ENCODE peak calls at places on chromosomes 16 and 17, in nine cellular contexts. O is A172; F is NCI-H1436; R is stimulated activated CD4-positive, alpha-beta T cell treated with anti-CD3 and anti-CD28 coated beads, Interleukin-12 subunit alpha, Interleukin-12 subunit beta, amount 100 ng/mL, for 24 hours; B is T-helper 1 cell; Y is cardiac fibroblast; V is stimulated activated naive CD8-positive, alpha-beta T cell treated with anti-CD3 and anti-CD28 coated beads, Interleukin-15, Interleukin-2, amounts not matched to agents 100 U/mL and 50 U/mL, for 24 hours; L is NCI-H460; M is hypothalamus. U is an unnamed sample.

GRCh38 chr17:74807376-74807775 is 31.2 kb upstream of the NAT9 start:
- DNase-seq in O (no peak), F (no peak), R (no peak), B (no peak), Y (no peak), V (no peak), L (no peak), M (peak), U (no peak)

GRCh38 chr16:13453938-13454553 is 465.9 kb upstream of the ERCC4 start:
- DNase-seq in O (peak), F (peak), R (peak), B (no peak), Y (no peak), V (peak), L (peak), M (peak), U (peak)

GRCh38 chr16:85750827-85751641 is at the start of gene C16orf74:
- DNase-seq in O (no peak), F (peak), R (no peak), B (no peak), Y (peak), V (peak), L (peak), M (no peak), U (peak)

GRCh38 chr17:4604111-4604644 is 19.8 kb downstream of the SMTNL2 start:
- DNase-seq in O (no peak), F (peak), R (no peak), B (no peak), Y (peak), V (no peak), L (no peak), M (no peak), U (no peak)

GRCh38 chr16:68365167-68365817 is 54.5 kb downstream of the PRMT7 start:
- DNase-seq in O (no peak), F (no peak), R (no peak), B (no peak), Y (no peak), V (no peak), L (no peak), M (peak), U (no peak)

GRCh38 chr17:58200024-58200633 is 7.6 kb downstream of the EPX start:
- DNase-seq in O (peak), F (peak), R (peak), B (peak), Y (peak), V (peak), L (peak), M (peak), U (peak)

GRCh38 chr16:31527617-31528287 is at the start of gene AHSP:
- DNase-seq in O (no peak), F (no peak), R (no peak), B (no peak), Y (no peak), V (peak), L (no peak), M (no peak), U (no peak)

GRCh38 chr17:33142703-33143299 is 150.3 kb downstream of the ASIC2 start:
- DNase-seq in O (peak), F (no peak), R (no peak), B (no peak), Y (peak), V (peak), L (peak), M (no peak), U (peak)

GRCh38 chr17:79982986-79983385 is 52.7 kb downstream of the TBC1D16 start:
- DNase-seq in O (no peak), F (no peak), R (no peak), B (no peak), Y (no peak), V (no peak), L (no peak), M (no peak), U (no peak)

GRCh38 chr17:65850486-65850885 is 289.0 kb upstream of the AXIN2 start:
- DNase-seq in O (peak), F (no peak), R (no peak), B (no peak), Y (peak), V (peak), L (no peak), M (no peak), U (peak)

GRCh38 chr17:58969156-58969555 is 137.5 kb downstream of the TRIM37 start:
- DNase-seq in O (no peak), F (peak), R (no peak), B (no peak), Y (no peak), V (no peak), L (no peak), M (no peak), U (no peak)

GRCh38 chr17:8448310-8448709 is 12.6 kb downstream of the NDEL1 start:
- DNase-seq in O (no peak), F (no peak), R (no peak), B (no peak), Y (no peak), V (no peak), L (no peak), M (no peak), U (no peak)

GRCh38 chr17:82092995-82093751 is 4.9 kb downstream of the FASN start:
- DNase-seq in O (no peak), F (no peak), R (no peak), B (no peak), Y (no peak), V (no peak), L (no peak), M (no peak), U (no peak)

GRCh38 chr17:42289863-42290165 is 1.5 kb downstream of the STAT5A start:
- DNase-seq in O (no peak), F (no peak), R (peak), B (peak), Y (no peak), V (peak), L (no peak), M (no peak), U (no peak)

GRCh38 chr17:59074494-59074893 is 32.2 kb downstream of the TRIM37 start:
- DNase-seq in O (peak), F (no peak), R (no peak), B (no peak), Y (peak), V (no peak), L (no peak), M (no peak), U (no peak)

GRCh38 chr16:56301391-56301850 is 110.1 kb downstream of the GNAO1 start:
- DNase-seq in O (no peak), F (no peak), R (no peak), B (no peak), Y (peak), V (no peak), L (no peak), M (peak), U (no peak)

GRCh38 chr17:57484081-57484666 is 227.9 kb downstream of the MSI2 start:
- DNase-seq in O (no peak), F (no peak), R (no peak), B (no peak), Y (peak), V (no peak), L (no peak), M (no peak), U (no peak)

GRCh38 chr17:28412131-28412530 is 6.1 kb upstream of the SLC46A1 start:
- DNase-seq in O (no peak), F (no peak), R (no peak), B (no peak), Y (no peak), V (no peak), L (no peak), M (no peak), U (no peak)

GRCh38 chr16:85216522-85217375 is 104.5 kb upstream of the CIBAR2 start:
- DNase-seq in O (no peak), F (no peak), R (no peak), B (no peak), Y (no peak), V (no peak), L (no peak), M (no peak), U (no peak)

GRCh38 chr16:1759511-1759910 is 11.8 kb downstream of the NME3 start:
- DNase-seq in O (no peak), F (no peak), R (no peak), B (no peak), Y (no peak), V (no peak), L (no peak), M (no peak), U (no peak)

GRCh38 chr16:700684-701584 is 4.7 kb downstream of the FBXL16 start:
- DNase-seq in O (no peak), F (no peak), R (no peak), B (no peak), Y (no peak), V (peak), L (no peak), M (no peak), U (no peak)

GRCh38 chr17:82909322-82909904 is 69.6 kb upstream of the ZNF750 start:
- DNase-seq in O (no peak), F (no peak), R (no peak), B (no peak), Y (no peak), V (no peak), L (no peak), M (no peak), U (no peak)

GRCh38 chr17:75872434-75873351 is 5.7 kb downstream of the TRIM47 start:
- DNase-seq in O (peak), F (no peak), R (no peak), B (peak), Y (peak), V (peak), L (peak), M (peak), U (peak)

GRCh38 chr16:86565181-86565631 is 1.4 kb upstream of the FOXC2 start:
- DNase-seq in O (no peak), F (no peak), R (no peak), B (no peak), Y (no peak), V (no peak), L (no peak), M (no peak), U (no peak)

GRCh38 chr17:71633391-71633849 is 487.4 kb upstream of the SOX9 start:
- DNase-seq in O (peak), F (no peak), R (no peak), B (no peak), Y (peak), V (no peak), L (peak), M (no peak), U (peak)

GRCh38 chr17:2905697-2906595 is 109.7 kb downstream of the RAP1GAP2 start:
- DNase-seq in O (no peak), F (no peak), R (no peak), B (no peak), Y (no peak), V (no peak), L (no peak), M (no peak), U (no peak)

GRCh38 chr17:40062347-40063033 is at the start of gene THRA:
- DNase-seq in O (no peak), F (peak), R (no peak), B (peak), Y (peak), V (peak), L (peak), M (peak), U (peak)

GRCh38 chr17:65584604-65585521 is 23.4 kb upstream of the AXIN2 start:
- DNase-seq in O (no peak), F (no peak), R (no peak), B (no peak), Y (no peak), V (no peak), L (no peak), M (peak), U (peak)

GRCh38 chr16:50667497-50668367 is 13.4 kb downstream of the SNX20 start:
- DNase-seq in O (no peak), F (no peak), R (no peak), B (no peak), Y (no peak), V (no peak), L (no peak), M (no peak), U (no peak)

GRCh38 chr16:16120044-16120381 is 103.3 kb downstream of the ABCC6 start:
- DNase-seq in O (no peak), F (no peak), R (no peak), B (no peak), Y (no peak), V (no peak), L (no peak), M (no peak), U (no peak)

GRCh38 chr17:77527836-77528505 is 387.2 kb downstream of the SEC14L1 start:
- DNase-seq in O (no peak), F (no peak), R (no peak), B (no peak), Y (no peak), V (no peak), L (no peak), M (no peak), U (no peak)

U was measured in LoVo.